ENCODE peak calls at places on chromosome 6, in eight cellular contexts. M, I, K, W, E, H, U and Z are unnamed samples.

GRCh38 chr6:159463440-159463839 is 229.6 kb downstream of the SOD2 start:
- DNase-seq in M (no peak), E (no peak), U (no peak), H (no peak), W (no peak), K (peak), I (no peak), Z (no peak)

GRCh38 chr6:4776967-4777925 is 1.0 kb downstream of the CDYL start:
- DNase-seq in H (no peak), W (peak), U (peak), I (peak), E (peak), K (peak), M (no peak), Z (peak)

GRCh38 chr6:142848969-142849368 is 96.0 kb downstream of the HIVEP2 start:
- DNase-seq in U (no peak), W (no peak), K (no peak), I (no peak), E (no peak), M (no peak), H (no peak), Z (no peak)

GRCh38 chr6:89853068-89853467 is 23.4 kb downstream of the CASP8AP2 start:
- DNase-seq in W (no peak), E (no peak), I (no peak), M (no peak), K (peak), U (no peak), H (no peak), Z (no peak)

GRCh38 chr6:49550413-49551125 is at the start of gene C6orf141:
- DNase-seq in E (no peak), U (no peak), I (peak), W (peak), M (no peak), K (no peak), H (no peak), Z (no peak)

GRCh38 chr6:170166511-170167122 is 124.3 kb downstream of the DLL1 start:
- DNase-seq in I (no peak), K (no peak), W (no peak), E (peak), H (no peak), M (no peak), U (no peak), Z (no peak)

GRCh38 chr6:108874470-108875160 is 26.4 kb downstream of the ARMC2 start:
- DNase-seq in E (peak), M (no peak), K (no peak), H (no peak), W (peak), U (no peak), I (no peak), Z (peak)

GRCh38 chr6:162712694-162713093 is 14.9 kb downstream of the PRKN start:
- DNase-seq in W (no peak), K (no peak), H (no peak), U (no peak), M (no peak), I (no peak), E (no peak), Z (no peak)

GRCh38 chr6:70849348-70850069 is 107.4 kb downstream of the B3GAT2 start:
- DNase-seq in E (no peak), H (no peak), W (no peak), M (no peak), I (no peak), U (no peak), K (no peak), Z (no peak)

GRCh38 chr6:3135668-3136297 is 17.3 kb downstream of the BPHL start:
- DNase-seq in E (peak), M (no peak), K (no peak), U (no peak), W (no peak), H (no peak), I (no peak), Z (no peak)

GRCh38 chr6:154509421-154510143 is 903 bp downstream of the CNKSR3 start:
- DNase-seq in I (peak), W (peak), K (no peak), H (peak), U (no peak), E (peak), M (no peak), Z (no peak)

GRCh38 chr6:43671801-43672690 is 15.5 kb downstream of the MRPS18A start:
- DNase-seq in W (no peak), M (no peak), I (no peak), U (no peak), H (no peak), E (no peak), K (no peak), Z (no peak)

GRCh38 chr6:53189554-53189953 is 40.9 kb upstream of the GCM1 start:
- DNase-seq in U (no peak), I (no peak), M (no peak), W (no peak), H (no peak), E (no peak), K (no peak), Z (no peak)

GRCh38 chr6:166541876-166542579 is 44.5 kb downstream of the RAMACL start:
- DNase-seq in K (no peak), I (no peak), W (no peak), E (no peak), H (no peak), U (no peak), M (no peak), Z (peak)

GRCh38 chr6:3011592-3011991 is 11.9 kb downstream of the NQO2 start:
- DNase-seq in I (no peak), K (no peak), H (no peak), U (no peak), W (no peak), E (no peak), M (no peak), Z (no peak)

GRCh38 chr6:33028220-33028849 is 18.9 kb upstream of the HLA-DOA start:
- DNase-seq in E (no peak), M (no peak), K (no peak), W (no peak), I (no peak), H (no peak), U (no peak), Z (no peak)

GRCh38 chr6:33597551-33598322 is 17.7 kb upstream of the BAK1 start:
- DNase-seq in U (no peak), H (no peak), M (no peak), K (no peak), E (no peak), I (no peak), W (no peak), Z (no peak)

GRCh38 chr6:85418059-85418458 is 31.8 kb upstream of the NT5E start:
- DNase-seq in M (no peak), H (no peak), E (no peak), K (no peak), U (no peak), I (no peak), W (peak), Z (no peak)

GRCh38 chr6:118163609-118164008 is 256.5 kb downstream of the SLC35F1 start:
- DNase-seq in K (no peak), U (no peak), M (no peak), E (no peak), W (no peak), H (no peak), I (no peak), Z (no peak)

GRCh38 chr6:21587925-21588811 is 5.4 kb upstream of the SOX4 start:
- DNase-seq in K (no peak), E (peak), M (no peak), I (peak), U (peak), H (peak), W (peak), Z (no peak)

GRCh38 chr6:7143161-7143974 is 35.6 kb downstream of the RREB1 start:
- DNase-seq in K (no peak), M (no peak), E (no peak), W (no peak), U (no peak), H (no peak), I (peak), Z (no peak)

GRCh38 chr6:66962082-66962481 is 1255.1 kb upstream of the EYS start:
- DNase-seq in H (no peak), W (no peak), U (no peak), K (no peak), I (no peak), E (no peak), M (no peak), Z (no peak)

GRCh38 chr6:57064809-57065208 is 18.3 kb downstream of the KIAA1586 start:
- DNase-seq in W (no peak), H (no peak), U (no peak), M (no peak), I (no peak), E (no peak), K (no peak), Z (no peak)

GRCh38 chr6:149723771-149724417 is 6.0 kb upstream of the LATS1 start:
- DNase-seq in I (peak), U (peak), W (peak), H (no peak), K (peak), M (no peak), E (no peak), Z (peak)

GRCh38 chr6:170008386-170008785 is 257.0 kb downstream of the ERMARD start:
- DNase-seq in M (no peak), H (peak), W (no peak), I (no peak), K (no peak), U (no peak), E (no peak), Z (no peak)

GRCh38 chr6:6885521-6886088 is 222.2 kb upstream of the RREB1 start:
- DNase-seq in W (no peak), H (peak), U (no peak), K (no peak), I (no peak), E (peak), M (no peak), Z (no peak)

GRCh38 chr6:116374586-116374985 is 3.8 kb downstream of the DSE start:
- DNase-seq in H (no peak), W (no peak), I (no peak), K (no peak), U (no peak), M (no peak), E (no peak), Z (no peak)

GRCh38 chr6:32903952-32904351 is 36.9 kb downstream of the HLA-DMB start:
- DNase-seq in W (no peak), M (no peak), I (no peak), E (no peak), U (no peak), H (no peak), K (no peak), Z (no peak)

GRCh38 chr6:143842468-143842901 is 653 bp upstream of the LTV1 start:
- DNase-seq in H (no peak), M (no peak), K (no peak), W (no peak), U (no peak), E (no peak), I (no peak), Z (no peak)

GRCh38 chr6:149716584-149716983 is 1.3 kb downstream of the LATS1 start:
- DNase-seq in U (no peak), E (no peak), W (peak), I (no peak), M (no peak), K (no peak), H (no peak), Z (no peak)

GRCh38 chr6:76330031-76330430 is 257.6 kb upstream of the IMPG1 start:
- DNase-seq in K (no peak), W (no peak), M (no peak), I (no peak), U (no peak), E (no peak), H (no peak), Z (no peak)

GRCh38 chr6:135722679-135723078 is 128.8 kb upstream of the PDE7B start:
- DNase-seq in M (no peak), E (no peak), H (no peak), U (no peak), I (no peak), K (peak), W (peak), Z (no peak)

GRCh38 chr6:35219683-35220326 is 6.0 kb downstream of the SCUBE3 start:
- DNase-seq in U (no peak), E (no peak), I (no peak), W (no peak), M (no peak), H (no peak), K (no peak), Z (no peak)